ENCODE peak calls at places on chromosomes 7 and 10, in six cellular contexts. J is HepG2, W is PC-3, V is neural progenitor cell, I is HCT116, E is fibroblast of lung. S is an unnamed sample.

GRCh38 chr7:151088019-151088855 is 2.0 kb downstream of the AGAP3 start:
- DNase-seq in W (peak; percentile 20), V (peak; percentile 37), I (no peak), E (peak; percentile 17), J (no peak), S (peak; percentile 39)

GRCh38 chr10:21020545-21020944 is 123.4 kb upstream of the NEBL start:
- DNase-seq in J (peak; percentile 27), W (peak; percentile 43), E (no peak), I (peak; percentile 19), V (peak; percentile 44), S (peak; percentile 26)

GRCh38 chr10:47346572-47347302 is 1.4 kb upstream of the RBP3 start:
- DNase-seq in V (no peak), J (no peak), I (no peak), W (no peak), E (peak; percentile 31), S (no peak)

GRCh38 chr7:155581107-155581830 is 34.9 kb upstream of the CNPY1 start:
- DNase-seq in E (no peak), V (no peak), J (no peak), W (no peak), I (no peak), S (no peak)

GRCh38 chr10:43037440-43037839 is 39.4 kb upstream of the RET start:
- DNase-seq in V (no peak), I (no peak), J (no peak), E (no peak), W (no peak), S (no peak)

GRCh38 chr10:30170814-30171213 is 111.4 kb upstream of the JCAD start:
- DNase-seq in I (no peak), V (no peak), W (peak; percentile 55), E (peak; percentile 50), J (no peak), S (no peak)

GRCh38 chr7:75533926-75534325 is 41.8 kb downstream of the SPDYE5 start:
- DNase-seq in E (no peak), J (no peak), W (no peak), I (no peak), V (no peak), S (no peak)

GRCh38 chr10:119189811-119190282 is 11.2 kb upstream of the PRDX3 start:
- DNase-seq in V (no peak), J (peak; percentile 71), W (no peak), E (peak; percentile 57), I (no peak), S (peak; percentile 21)

GRCh38 chr7:138538518-138538917 is 78.5 kb downstream of the TRIM24 start:
- DNase-seq in W (no peak), E (peak; percentile 36), V (no peak), I (no peak), J (no peak), S (peak; percentile 36)

GRCh38 chr7:46776790-46777189 is 805.1 kb downstream of the TNS3 start:
- DNase-seq in E (peak; percentile 52), I (no peak), J (no peak), V (no peak), W (peak; percentile 47), S (peak; percentile 51)

GRCh38 chr7:89474456-89474855 is 678.9 kb upstream of the TEX47 start:
- DNase-seq in E (no peak), J (no peak), I (no peak), V (no peak), W (no peak), S (no peak)

GRCh38 chr10:120931999-120932398 is 80.8 kb downstream of the WDR11 start:
- DNase-seq in W (no peak), J (no peak), E (no peak), I (no peak), V (no peak), S (no peak)

GRCh38 chr7:117715784-117716445 is 157.3 kb downstream of the CTTNBP2 start:
- DNase-seq in V (peak; percentile 64), E (peak; percentile 76), J (peak; percentile 39), I (peak; percentile 26), W (peak; percentile 72), S (peak; percentile 64)

GRCh38 chr7:42678315-42678714 is 233.6 kb downstream of the C7orf25 start:
- DNase-seq in E (peak; percentile 79), I (no peak), W (no peak), J (no peak), V (no peak), S (no peak)
- H3K4me2 ChIP-seq in E (no peak overlapping the region), I (no peak overlapping the region), W (peak overlapping the region; percentile 14), J (no peak overlapping the region), V (no peak overlapping the region), S (no peak overlapping the region)

GRCh38 chr7:35971133-35971995 is 170.5 kb downstream of the SEPTIN7 start:
- DNase-seq in J (no peak), W (no peak), V (no peak), I (no peak), E (no peak), S (no peak)
- TF ChIP-seq EZH2 in J (no peak), W (no peak), V (no peak), I (no peak), E (no peak), S (peak; percentile 42)

GRCh38 chr10:33153266-33153967 is 181.1 kb downstream of the NRP1 start:
- DNase-seq in J (no peak), V (no peak), E (no peak), W (no peak), I (no peak), S (no peak)

GRCh38 chr10:33154590-33154989 is 179.9 kb downstream of the NRP1 start:
- DNase-seq in W (no peak), E (no peak), V (no peak), J (no peak), I (no peak), S (no peak)

GRCh38 chr10:33157108-33157507 is 177.4 kb downstream of the NRP1 start:
- DNase-seq in W (peak; percentile 98), E (peak; percentile 68), I (no peak), J (no peak), V (no peak), S (peak; percentile 46)

GRCh38 chr10:33153968-33154327 is 180.5 kb downstream of the NRP1 start:
- DNase-seq in V (no peak), J (no peak), E (no peak), W (no peak), I (no peak), S (no peak)

DNA sequence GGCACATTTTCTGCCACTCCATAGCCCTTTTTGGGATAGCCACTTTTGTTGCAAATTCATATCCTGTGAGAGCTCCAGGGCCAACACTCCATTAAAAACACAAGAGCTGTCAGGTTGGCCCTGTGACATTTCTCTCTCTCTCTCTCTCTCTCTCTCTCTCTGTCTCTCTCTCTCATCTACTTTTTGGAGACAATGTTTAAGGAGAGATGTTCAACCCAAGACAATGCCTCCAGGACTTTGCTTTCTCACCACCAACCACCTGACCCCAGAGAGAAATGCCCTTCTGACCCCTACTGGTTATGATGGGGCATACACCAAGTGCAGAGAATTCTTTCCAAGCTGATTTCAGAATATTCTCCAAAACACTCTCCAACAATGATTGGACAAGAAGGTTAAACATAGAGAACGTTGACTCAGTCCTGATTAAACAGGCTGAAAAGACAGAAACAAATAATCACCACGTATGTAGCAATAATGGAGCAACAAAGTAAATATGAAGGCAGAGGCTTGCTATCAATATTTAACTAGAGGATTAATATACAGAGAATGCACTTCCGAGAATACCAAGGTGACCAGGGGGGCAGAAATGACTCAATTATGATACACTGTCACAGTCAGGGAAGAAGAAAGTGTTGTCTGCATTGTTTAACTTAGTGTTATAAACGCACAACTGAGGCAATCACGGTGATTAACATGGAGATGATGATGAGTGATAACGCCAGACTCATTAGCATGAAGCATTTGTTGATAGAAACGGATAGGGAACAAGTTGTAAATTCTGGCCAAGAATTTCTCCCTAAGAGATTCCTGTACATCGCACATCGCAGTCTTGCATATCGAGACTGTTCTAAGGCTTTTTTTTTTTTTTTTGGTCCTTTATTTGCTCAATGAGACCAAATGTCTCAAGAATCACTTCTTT is 178.5 kb downstream of the NRP1 start:
- DNase-seq in V (peak; percentile 25), E (peak; percentile 87), I (no peak), J (peak; percentile 99), W (peak; percentile 100), S (no peak)
- H3K4me2 ChIP-seq in V (no peak overlapping the region), E (no peak overlapping the region), I (peak overlapping the region; percentile 66), J (peak overlapping the region; percentile 63), W (peak overlapping the region; percentile 50), S (no peak overlapping the region)

GRCh38 chr10:85542936-85543730 is 823.5 kb downstream of the GRID1 start:
- DNase-seq in J (no peak), W (no peak), I (no peak), E (no peak), V (peak; percentile 33), S (no peak)

GRCh38 chr10:85544956-85545355 is 821.6 kb downstream of the GRID1 start:
- DNase-seq in W (no peak), E (no peak), I (no peak), J (no peak), V (no peak), S (no peak)

GRCh38 chr10:85545874-85546273 is 820.7 kb downstream of the GRID1 start:
- DNase-seq in V (no peak), W (no peak), E (no peak), I (no peak), J (no peak), S (no peak)

GRCh38 chr10:85548038-85548437 is 818.6 kb downstream of the GRID1 start:
- DNase-seq in I (peak; percentile 52), J (peak; percentile 16), W (peak; percentile 41), E (peak; percentile 2), V (peak; percentile 49), S (peak; percentile 9)

GRCh38 chr10:85547460-85548023 is 819.1 kb downstream of the GRID1 start:
- DNase-seq in W (no peak), E (no peak), V (peak; percentile 15), I (no peak), J (no peak), S (no peak)
- TF ChIP-seq EZH2 in W (no peak), E (no peak), V (no peak), I (no peak), J (no peak), S (no peak)

GRCh38 chr7:2257651-2258050 is 15.6 kb downstream of the NUDT1 start:
- DNase-seq in E (no peak), J (no peak), I (no peak), W (no peak), V (no peak), S (no peak)

GRCh38 chr7:2258661-2259365 is 16.8 kb downstream of the NUDT1 start:
- DNase-seq in J (no peak), I (no peak), W (no peak), V (no peak), E (no peak), S (no peak)

GRCh38 chr7:2260820-2261219 is 18.8 kb downstream of the NUDT1 start:
- DNase-seq in W (peak; percentile 98), V (no peak), E (no peak), I (no peak), J (no peak), S (no peak)

GRCh38 chr7:2261611-2262010 is 19.6 kb downstream of the NUDT1 start:
- DNase-seq in J (no peak), E (no peak), I (no peak), V (no peak), W (no peak), S (no peak)

DNA sequence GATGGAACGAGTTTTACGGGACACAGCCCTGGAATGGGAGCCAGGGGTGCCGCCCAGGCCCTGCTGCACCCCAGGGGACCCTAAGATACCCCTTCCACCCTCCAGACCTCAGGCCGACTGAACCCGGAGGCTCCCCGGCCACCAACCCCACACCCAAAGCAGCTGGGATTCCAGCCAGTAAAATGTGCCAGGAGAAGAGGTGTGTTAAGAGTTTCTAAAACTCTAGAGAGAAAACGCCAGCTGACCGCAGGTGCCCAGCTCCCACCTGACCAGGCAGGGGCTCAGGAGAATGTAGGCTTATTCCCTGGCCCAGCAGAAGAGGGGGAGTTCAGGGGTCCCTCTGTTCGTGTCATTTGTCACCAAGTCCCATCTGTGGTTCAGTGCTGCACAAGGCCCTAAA is 17.5 kb downstream of the NUDT1 start:
- DNase-seq in V (no peak), E (no peak), J (no peak), I (no peak), W (no peak), S (no peak)
- H3K4me2 ChIP-seq in V (no peak overlapping the region), E (no peak overlapping the region), J (no peak overlapping the region), I (no peak overlapping the region), W (no peak overlapping the region), S (no peak overlapping the region)